ENCODE peak calls at places on chromosome 5, in ten cellular contexts. One of them, this sample, is unnamed.

GRCh38 chr5:151212361-151212899 is 11.5 kb downstream of the CCDC69 start:
- DNase-seq in progenitor cell of endocrine pancreas: no peak
- DNase-seq in AG20443: no peak
- DNase-seq in fibroblast of the conjunctiva: no peak
- DNase-seq in hepatic stellate cell: no peak
- DNase-seq in fibroblast of lung: no peak
- DNase-seq in HTR-8/SVneo: no peak
- DNase-seq in NCI-H146: no peak
- DNase-seq in lower leg skin: peak
- DNase-seq in AG08396: no peak
- DNase-seq in this sample: no peak

GRCh38 chr5:122492675-122493074 is 180.6 kb downstream of the SNCAIP start:
- DNase-seq in NCI-H146: peak
- DNase-seq in HTR-8/SVneo: no peak
- DNase-seq in fibroblast of the conjunctiva: no peak
- DNase-seq in AG08396: no peak
- DNase-seq in progenitor cell of endocrine pancreas: no peak
- DNase-seq in lower leg skin: no peak
- DNase-seq in hepatic stellate cell: no peak
- DNase-seq in fibroblast of lung: no peak
- DNase-seq in AG20443: no peak
- DNase-seq in this sample: no peak

GRCh38 chr5:31197183-31197582 is 3.7 kb downstream of the CDH6 start:
- DNase-seq in hepatic stellate cell: peak
- DNase-seq in AG08396: peak
- DNase-seq in progenitor cell of endocrine pancreas: no peak
- DNase-seq in lower leg skin: no peak
- DNase-seq in AG20443: no peak
- DNase-seq in fibroblast of the conjunctiva: no peak
- DNase-seq in HTR-8/SVneo: peak
- DNase-seq in fibroblast of lung: peak
- DNase-seq in NCI-H146: no peak
- DNase-seq in this sample: no peak

GRCh38 chr5:60161340-60161934 is 267.9 kb upstream of the PDE4D start:
- DNase-seq in fibroblast of the conjunctiva: peak
- DNase-seq in lower leg skin: no peak
- DNase-seq in AG08396: peak
- DNase-seq in fibroblast of lung: peak
- DNase-seq in hepatic stellate cell: peak
- DNase-seq in NCI-H146: no peak
- DNase-seq in HTR-8/SVneo: peak
- DNase-seq in AG20443: peak
- DNase-seq in progenitor cell of endocrine pancreas: no peak
- DNase-seq in this sample: no peak

GRCh38 chr5:116953251-116953934 is 378.8 kb upstream of the SEMA6A start:
- DNase-seq in lower leg skin: no peak
- DNase-seq in HTR-8/SVneo: no peak
- DNase-seq in fibroblast of lung: no peak
- DNase-seq in progenitor cell of endocrine pancreas: no peak
- DNase-seq in NCI-H146: no peak
- DNase-seq in hepatic stellate cell: no peak
- DNase-seq in AG20443: no peak
- DNase-seq in fibroblast of the conjunctiva: no peak
- DNase-seq in AG08396: no peak
- DNase-seq in this sample: no peak

GRCh38 chr5:74028406-74028805 is 402.4 kb downstream of the ARHGEF28 start:
- DNase-seq in fibroblast of lung: peak
- DNase-seq in fibroblast of the conjunctiva: no peak
- DNase-seq in AG08396: no peak
- DNase-seq in AG20443: no peak
- DNase-seq in NCI-H146: peak
- DNase-seq in HTR-8/SVneo: no peak
- DNase-seq in progenitor cell of endocrine pancreas: no peak
- DNase-seq in hepatic stellate cell: no peak
- DNase-seq in lower leg skin: no peak
- DNase-seq in this sample: no peak

GRCh38 chr5:98541641-98542040 is 231.8 kb upstream of the RGMB start:
- DNase-seq in fibroblast of lung: no peak
- DNase-seq in AG20443: no peak
- DNase-seq in lower leg skin: no peak
- DNase-seq in progenitor cell of endocrine pancreas: no peak
- DNase-seq in NCI-H146: no peak
- DNase-seq in hepatic stellate cell: no peak
- DNase-seq in HTR-8/SVneo: no peak
- DNase-seq in AG08396: no peak
- DNase-seq in fibroblast of the conjunctiva: no peak
- DNase-seq in this sample: no peak

GRCh38 chr5:134769206-134769605 is 10.6 kb downstream of the DDX46 start:
- DNase-seq in AG08396: no peak
- DNase-seq in HTR-8/SVneo: no peak
- DNase-seq in NCI-H146: no peak
- DNase-seq in lower leg skin: no peak
- DNase-seq in AG20443: no peak
- DNase-seq in fibroblast of the conjunctiva: peak
- DNase-seq in hepatic stellate cell: no peak
- DNase-seq in progenitor cell of endocrine pancreas: no peak
- DNase-seq in fibroblast of lung: peak
- DNase-seq in this sample: no peak

GRCh38 chr5:135217669-135218485 is 181.2 kb downstream of the MACROH2A1 start:
- DNase-seq in AG20443: no peak
- DNase-seq in AG08396: no peak
- DNase-seq in fibroblast of the conjunctiva: no peak
- DNase-seq in fibroblast of lung: no peak
- DNase-seq in HTR-8/SVneo: no peak
- DNase-seq in lower leg skin: peak
- DNase-seq in NCI-H146: no peak
- DNase-seq in hepatic stellate cell: no peak
- DNase-seq in progenitor cell of endocrine pancreas: no peak
- DNase-seq in this sample: no peak

GRCh38 chr5:68994645-68995044 is 99.2 kb upstream of the SLC30A5 start:
- DNase-seq in progenitor cell of endocrine pancreas: no peak
- DNase-seq in NCI-H146: no peak
- DNase-seq in HTR-8/SVneo: no peak
- DNase-seq in AG08396: no peak
- DNase-seq in AG20443: no peak
- DNase-seq in fibroblast of lung: no peak
- DNase-seq in lower leg skin: no peak
- DNase-seq in fibroblast of the conjunctiva: no peak
- DNase-seq in hepatic stellate cell: no peak
- DNase-seq in this sample: no peak

GRCh38 chr5:95081500-95082355 is 203.2 kb downstream of the MCTP1 start:
- DNase-seq in AG20443: peak
- DNase-seq in fibroblast of lung: peak
- DNase-seq in HTR-8/SVneo: peak
- DNase-seq in NCI-H146: peak
- DNase-seq in lower leg skin: peak
- DNase-seq in hepatic stellate cell: peak
- DNase-seq in fibroblast of the conjunctiva: peak
- DNase-seq in AG08396: peak
- DNase-seq in progenitor cell of endocrine pancreas: no peak
- DNase-seq in this sample: peak

This sample was measured in T47D.